ENCODE peak calls at places on chromosomes 2 and 18, in seven cellular contexts. K is T-helper 2 cell, J is DMS 273 treated with DMSO at 0.1 percent for 48 hours, C is MG63, Y is M059J, S is BE2C, L is H9. G is an unnamed sample.

GRCh38 chr18:27411911-27412310 is 226.8 kb upstream of the CHST9 start:
- DNase-seq in L (no peak), S (no peak), Y (peak), K (no peak), C (no peak), J (no peak), G (peak)

GRCh38 chr18:8439091-8439490 is 170.1 kb upstream of the RAB12 start:
- DNase-seq in L (no peak), C (no peak), K (no peak), J (no peak), S (no peak), Y (peak), G (no peak)

GRCh38 chr18:64713284-64713683 is 564.4 kb upstream of the LINC00305 start:
- DNase-seq in C (no peak), J (no peak), L (no peak), K (no peak), Y (no peak), S (no peak), G (no peak)

GRCh38 chr2:145744541-145745386 is 1224.8 kb upstream of the ZEB2 start:
- DNase-seq in C (peak), J (no peak), S (no peak), L (no peak), K (peak), Y (peak), G (peak)

GRCh38 chr2:47274054-47274779 is 119.1 kb upstream of the STPG4 start:
- DNase-seq in L (no peak), S (no peak), C (peak), Y (peak), J (no peak), K (no peak), G (peak)

GRCh38 chr18:3354506-3354905 is 92.6 kb downstream of the MYL12B start:
- DNase-seq in L (no peak), Y (no peak), S (no peak), K (peak), C (no peak), J (no peak), G (no peak)

GRCh38 chr2:71661782-71662181 is 208.4 kb downstream of the DYSF start:
- DNase-seq in C (no peak), S (no peak), J (no peak), L (no peak), Y (no peak), K (no peak), G (no peak)

GRCh38 chr2:79447462-79447861 is 65.4 kb upstream of the CTNNA2 start:
- DNase-seq in K (no peak), Y (no peak), J (no peak), S (peak), C (no peak), L (no peak), G (no peak)

GRCh38 chr2:217864960-217865359 is 137.8 kb downstream of the TNS1 start:
- DNase-seq in Y (no peak), K (peak), J (no peak), L (no peak), C (no peak), S (no peak), G (no peak)

GRCh38 chr2:5453224-5453623 is 239.0 kb upstream of the SOX11 start:
- DNase-seq in Y (no peak), J (no peak), S (no peak), K (no peak), L (no peak), C (no peak), G (no peak)

GRCh38 chr18:50607374-50607933 is 47.6 kb downstream of the MAPK4 start:
- DNase-seq in S (no peak), Y (peak), L (no peak), J (no peak), K (no peak), C (no peak), G (no peak)

GRCh38 chr2:43340945-43341356 is 114.5 kb upstream of the ZFP36L2 start:
- DNase-seq in C (peak), J (no peak), Y (peak), S (no peak), K (no peak), L (no peak), G (peak)

GRCh38 chr2:181111059-181111458 is 130.7 kb downstream of the UBE2E3 start:
- DNase-seq in J (no peak), L (no peak), K (no peak), Y (no peak), C (no peak), S (no peak), G (no peak)

GRCh38 chr18:56615738-56616520 is 22.5 kb downstream of the TXNL1 start:
- DNase-seq in C (no peak), Y (no peak), K (no peak), J (no peak), S (no peak), L (no peak), G (no peak)

GRCh38 chr2:42693688-42694479 is 70.1 kb downstream of the OXER1 start:
- DNase-seq in K (no peak), C (no peak), Y (no peak), J (no peak), L (no peak), S (no peak), G (no peak)

GRCh38 chr2:69505710-69506109 is 68.5 kb upstream of the NFU1 start:
- DNase-seq in C (no peak), S (no peak), Y (no peak), K (peak), L (no peak), J (no peak), G (no peak)

GRCh38 chr2:11679491-11680130 is 9.6 kb upstream of the NTSR2 start:
- DNase-seq in C (no peak), J (no peak), L (no peak), K (no peak), Y (no peak), S (no peak), G (no peak)

GRCh38 chr2:158337018-158337417 is 119.5 kb downstream of the CCDC148 start:
- DNase-seq in L (no peak), K (no peak), Y (no peak), S (no peak), J (no peak), C (no peak), G (no peak)

GRCh38 chr2:23199115-23199918 is 185.7 kb upstream of the KLHL29 start:
- DNase-seq in S (peak), Y (peak), K (peak), C (peak), L (no peak), J (no peak), G (peak)

GRCh38 chr2:215619989-215620388 is 184.1 kb upstream of the FN1 start:
- DNase-seq in L (no peak), Y (no peak), C (no peak), K (no peak), S (no peak), J (no peak), G (peak)

GRCh38 chr2:3321825-3322224 is 55.8 kb downstream of the EIPR1 start:
- DNase-seq in K (no peak), J (no peak), Y (no peak), C (no peak), S (no peak), L (no peak), G (no peak)

GRCh38 chr2:238265605-238266004 is 22.8 kb downstream of the PER2 start:
- DNase-seq in J (no peak), Y (no peak), C (no peak), L (no peak), S (no peak), K (no peak), G (no peak)

GRCh38 chr2:3611611-3612010 is 16.7 kb downstream of the COLEC11 start:
- DNase-seq in K (no peak), S (no peak), L (no peak), J (no peak), Y (no peak), C (no peak), G (no peak)

GRCh38 chr2:50529600-50530218 is 502.2 kb downstream of the NRXN1 start:
- DNase-seq in C (no peak), Y (peak), K (peak), S (no peak), L (no peak), J (peak), G (peak)

GRCh38 chr2:240731327-240731626 is 39.6 kb downstream of the AQP12A start:
- DNase-seq in J (no peak), L (no peak), Y (no peak), S (no peak), K (no peak), C (no peak), G (no peak)

GRCh38 chr2:163348843-163349395 is 386.9 kb downstream of the FIGN start:
- DNase-seq in Y (peak), C (peak), K (no peak), S (no peak), J (no peak), L (no peak), G (peak)

GRCh38 chr18:57311472-57311871 is 40.9 kb upstream of the ST8SIA3 start:
- DNase-seq in J (no peak), L (no peak), C (no peak), S (no peak), K (no peak), Y (no peak), G (no peak)

GRCh38 chr18:48290162-48290926 is 118.8 kb downstream of the ZBTB7C start:
- DNase-seq in Y (peak), S (no peak), K (no peak), C (no peak), L (no peak), J (no peak), G (peak)

GRCh38 chr18:67456691-67457090 is 59.8 kb downstream of the DSEL start:
- DNase-seq in J (no peak), C (no peak), K (no peak), L (no peak), S (no peak), Y (no peak), G (no peak)

GRCh38 chr2:86027196-86027912 is 78.3 kb downstream of the POLR1A start:
- DNase-seq in C (no peak), S (no peak), K (no peak), J (no peak), Y (no peak), L (no peak), G (no peak)

GRCh38 chr2:98293931-98294687 is 52.1 kb upstream of the CNGA3 start:
- DNase-seq in S (no peak), Y (no peak), K (no peak), J (no peak), C (no peak), L (no peak), G (no peak)

GRCh38 chr2:122081743-122082142 is 326.3 kb downstream of the TSN start:
- DNase-seq in L (no peak), Y (no peak), C (no peak), S (no peak), K (no peak), J (no peak), G (no peak)

GRCh38 chr18:73942956-73943355 is 204.7 kb downstream of the FBXO15 start:
- DNase-seq in C (no peak), K (no peak), J (no peak), Y (peak), S (no peak), L (no peak), G (no peak)

GRCh38 chr2:157782057-157782845 is 93.9 kb downstream of the ACVR1 start:
- DNase-seq in J (no peak), K (peak), C (no peak), L (no peak), Y (no peak), S (no peak), G (peak)

GRCh38 chr18:32324173-32324572 is 134.3 kb downstream of the MEP1B start:
- DNase-seq in K (no peak), C (no peak), S (no peak), Y (no peak), L (no peak), J (no peak), G (no peak)

GRCh38 chr18:40357536-40357935 is 1597.5 kb upstream of the PIK3C3 start:
- DNase-seq in C (no peak), K (no peak), J (no peak), L (no peak), S (no peak), Y (no peak), G (no peak)

GRCh38 chr2:28926837-28927236 is 32.4 kb downstream of the WDR43 start:
- DNase-seq in C (no peak), J (no peak), L (no peak), S (no peak), Y (no peak), K (peak), G (peak)

GRCh38 chr2:39737661-39738060 is 41.4 kb downstream of the THUMPD2 start:
- DNase-seq in J (no peak), C (peak), L (peak), K (no peak), Y (peak), S (no peak), G (peak)